ENCODE peak calls at places on chromosomes 12 and 14, in seven cellular contexts. R is fibroblast of lung, F is endodermal cell, E is HepG2, S is HCT116, H is neural progenitor cell, Z is astrocyte. Q is an unnamed sample.

GRCh38 chr12:123761841-123762714 is at the start of gene DNAH10:
- DNase-seq in Z (peak; percentile 6), R (peak; percentile 26), E (peak; percentile 39), H (peak; percentile 92), S (no peak), F (peak; percentile 98), Q (peak; percentile 40)

GRCh38 chr12:76144253-76144564 is 59.7 kb upstream of the NAP1L1 start:
- DNase-seq in S (no peak), H (no peak), E (no peak), Z (no peak), R (peak; percentile 61), F (no peak), Q (peak; percentile 42)

GRCh38 chr12:75650989-75651695 is 139.7 kb upstream of the KRR1 start:
- DNase-seq in S (no peak), Z (peak; percentile 95), H (no peak), E (no peak), R (peak; percentile 53), F (no peak), Q (no peak)

GRCh38 chr12:62301080-62301798 is 41.0 kb downstream of the USP15 start:
- DNase-seq in Z (no peak), R (no peak), H (no peak), F (no peak), E (no peak), S (no peak), Q (no peak)

GRCh38 chr14:20969336-20969735 is 14.0 kb downstream of the RNASE2 start:
- DNase-seq in Z (no peak), S (no peak), R (no peak), F (peak; percentile 45), E (no peak), H (no peak), Q (no peak)

GRCh38 chr12:89919241-89919906 is 210.7 kb upstream of the ATP2B1 start:
- DNase-seq in S (no peak), R (no peak), E (no peak), Z (no peak), H (no peak), F (no peak), Q (no peak)

GRCh38 chr12:122841544-122842321 is 6.5 kb downstream of the HIP1R start:
- DNase-seq in Z (peak; percentile 65), H (no peak), R (peak; percentile 54), S (peak; percentile 22), F (peak; percentile 59), E (peak; percentile 66), Q (peak; percentile 74)

GRCh38 chr14:63295231-63295685 is 23.5 kb downstream of the GPHB5 start:
- DNase-seq in H (no peak), S (no peak), Z (no peak), F (no peak), E (no peak), R (no peak), Q (no peak)

GRCh38 chr14:65336191-65336591 is 76.3 kb upstream of the FUT8 start:
- DNase-seq in R (peak; percentile 41), E (no peak), F (no peak), H (no peak), Z (peak; percentile 81), S (no peak), Q (peak; percentile 78)

GRCh38 chr12:6383572-6384498 is at the start of gene LTBR:
- DNase-seq in R (peak; percentile 95), F (peak; percentile 92), S (no peak), H (peak; percentile 49), Z (peak; percentile 67), E (peak; percentile 83), Q (peak; percentile 99)

GRCh38 chr14:79369359-79370332 is 841.7 kb downstream of the DIO2 start:
- DNase-seq in H (no peak), F (no peak), R (peak; percentile 99), E (no peak), Z (peak; percentile 99), S (no peak), Q (peak; percentile 32)

GRCh38 chr14:61090432-61091216 is 109.6 kb downstream of the SLC38A6 start:
- DNase-seq in E (no peak), R (no peak), S (no peak), H (no peak), Z (no peak), F (peak; percentile 28), Q (peak; percentile 62)

GRCh38 chr12:81400024-81400423 is 322.1 kb downstream of the ACSS3 start:
- DNase-seq in Z (no peak), H (no peak), R (no peak), E (no peak), S (no peak), F (no peak), Q (no peak)

GRCh38 chr12:26906704-26907103 is 31.1 kb downstream of the INTS13 start:
- DNase-seq in E (no peak), R (no peak), F (no peak), S (no peak), H (no peak), Z (no peak), Q (no peak)

GRCh38 chr14:69259531-69260245 is at the start of gene GALNT16:
- DNase-seq in Z (peak; percentile 14), R (no peak), H (peak; percentile 86), F (peak; percentile 87), S (no peak), E (no peak), Q (peak; percentile 78)

GRCh38 chr12:106106892-106107291 is 31.9 kb downstream of the NUAK1 start:
- DNase-seq in Z (peak; percentile 58), R (no peak), S (no peak), F (peak; percentile 75), E (no peak), H (peak; percentile 62), Q (peak; percentile 79)

GRCh38 chr12:124695861-124696260 is 128.4 kb upstream of the NCOR2 start:
- DNase-seq in S (no peak), H (peak; percentile 47), E (no peak), F (peak; percentile 85), R (no peak), Z (no peak), Q (peak; percentile 24)

GRCh38 chr12:80517655-80518054 is 73.6 kb downstream of the PTPRQ start:
- DNase-seq in F (no peak), R (no peak), S (no peak), E (no peak), H (no peak), Z (no peak), Q (no peak)

GRCh38 chr12:108814462-108815211 is 42.7 kb downstream of the SSH1 start:
- DNase-seq in E (no peak), R (no peak), F (no peak), Z (no peak), S (no peak), H (no peak), Q (no peak)

GRCh38 chr12:85405781-85406522 is 125.9 kb downstream of the ALX1 start:
- DNase-seq in F (no peak), R (peak; percentile 64), E (no peak), S (no peak), H (peak; percentile 52), Z (peak; percentile 80), Q (peak; percentile 92)

GRCh38 chr14:89719371-89720075 is 235.0 kb downstream of the EFCAB11 start:
- DNase-seq in H (no peak), Z (no peak), R (no peak), S (no peak), E (no peak), F (no peak), Q (no peak)

GRCh38 chr14:101898416-101898815 is 66.0 kb upstream of the DYNC1H1 start:
- DNase-seq in R (no peak), H (no peak), Z (no peak), E (no peak), S (no peak), F (no peak), Q (no peak)
- H3K4me1 ChIP-seq in R (no peaks in the 10 kb centered on the region), H (no peaks in the 10 kb centered on the region), Z (no peaks in the 10 kb centered on the region), E (no peaks in the 10 kb centered on the region), S (no peaks in the 10 kb centered on the region), F (no peaks in the 10 kb centered on the region), Q (no peaks in the 10 kb centered on the region)

GRCh38 chr14:96902004-96902403 is 104.8 kb downstream of the VRK1 start:
- DNase-seq in E (no peak), F (no peak), H (no peak), S (no peak), R (no peak), Z (no peak), Q (no peak)

GRCh38 chr14:96903444-96904023 is 106.4 kb downstream of the VRK1 start:
- DNase-seq in R (peak; percentile 6), H (no peak), S (no peak), E (no peak), Z (no peak), F (no peak), Q (peak; percentile 1)

GRCh38 chr14:96904201-96904600 is 107.0 kb downstream of the VRK1 start:
- DNase-seq in H (no peak), S (no peak), Z (peak; percentile 68), F (no peak), E (no peak), R (peak; percentile 23), Q (peak; percentile 1)

GRCh38 chr14:96905065-96905464 is 107.9 kb downstream of the VRK1 start:
- DNase-seq in S (no peak), E (no peak), R (no peak), Z (no peak), H (no peak), F (no peak), Q (no peak)

GRCh38 chr14:96901227-96901626 is 104.0 kb downstream of the VRK1 start:
- DNase-seq in Z (no peak), E (no peak), R (no peak), F (no peak), S (no peak), H (no peak), Q (no peak)
- H3K9ac ChIP-seq in Z (no peak overlapping the region), E (no peak overlapping the region), R (no peak overlapping the region), F (no peak overlapping the region), S (no peak overlapping the region), H (no peak overlapping the region), Q (no peak overlapping the region)

GRCh38 chr14:23629831-23630396 is 6.2 kb upstream of the DHRS2 start:
- DNase-seq in E (no peak), R (peak; percentile 5), F (no peak), Z (no peak), S (no peak), H (no peak), Q (no peak)

GRCh38 chr14:23627961-23628360 is 8.2 kb upstream of the DHRS2 start:
- DNase-seq in F (no peak), R (no peak), Z (no peak), H (no peak), S (no peak), E (no peak), Q (peak; percentile 30)

GRCh38 chr14:23624830-23625404 is 11.2 kb upstream of the DHRS2 start:
- DNase-seq in Z (no peak), E (no peak), F (no peak), S (peak; percentile 10), H (no peak), R (no peak), Q (no peak)

GRCh38 chr14:23629204-23629603 is 7.0 kb upstream of the DHRS2 start:
- DNase-seq in H (no peak), S (no peak), R (no peak), Z (no peak), F (no peak), E (peak; percentile 68), Q (no peak)

GRCh38 chr14:23626946-23627345 is 9.2 kb upstream of the DHRS2 start:
- DNase-seq in H (no peak), F (peak; percentile 11), S (no peak), R (no peak), E (no peak), Z (no peak), Q (no peak)
- H3K4me3 ChIP-seq in H (no peak overlapping the region), F (no peak overlapping the region), S (no peak overlapping the region), R (no peak overlapping the region), E (no peak overlapping the region), Z (no peak overlapping the region), Q (no peak overlapping the region)

DNA sequence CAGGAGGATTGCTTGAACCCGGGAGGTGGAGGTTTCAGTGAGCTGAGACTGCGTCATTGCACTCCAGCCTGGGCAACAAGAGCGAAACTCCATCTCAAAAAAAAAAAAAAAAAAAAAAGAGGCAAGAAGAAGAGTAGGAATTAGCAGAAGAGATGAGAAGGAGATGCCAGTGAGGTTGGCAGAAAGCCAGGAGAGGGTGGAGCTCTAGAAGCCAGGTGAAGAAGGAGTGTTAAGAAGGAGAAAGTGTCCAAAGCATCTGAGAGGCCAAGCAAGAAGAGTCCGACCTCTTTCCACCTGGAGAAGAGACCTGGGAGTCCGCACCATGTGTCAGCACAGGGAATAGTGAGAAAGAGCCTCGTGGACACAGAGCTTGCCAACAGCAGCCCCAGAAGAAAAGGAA is 70.3 kb downstream of the SAMD4A start:
- DNase-seq in H (no peak), S (no peak), F (peak; percentile 20), R (no peak), Z (no peak), E (no peak), Q (no peak)
- H3K4me1 ChIP-seq in H (peaks cover 10% of the 10 kb centered on the region), S (no peaks in the 10 kb centered on the region), F (no peaks in the 10 kb centered on the region), R (peaks cover 8% of the 10 kb centered on the region), Z (peaks cover 15% of the 10 kb centered on the region), E (peaks cover 36% of the 10 kb centered on the region), Q (peaks cover 17% of the 10 kb centered on the region)